ENCODE peak calls at places on chromosomes 6 and 20, in four cellular contexts. One of them, this sample, is unnamed.

GRCh38 chr20:45487231-45487635 is 17.7 kb downstream of the WFDC2 start:
- DNase-seq in H9: peak; percentile 72
- DNase-seq in activated naive CD4-positive, alpha-beta T cell: no peak
- DNase-seq in NCI-H446: no peak
- DNase-seq in this sample: peak; percentile 58

GRCh38 chr20:50675671-50676376 is 15.5 kb downstream of the RIPOR3 start:
- DNase-seq in NCI-H446: no peak
- DNase-seq in H9: no peak
- DNase-seq in activated naive CD4-positive, alpha-beta T cell: no peak
- DNase-seq in this sample: no peak

GRCh38 chr6:148747493-148748160 is 797 bp downstream of the UST start:
- DNase-seq in activated naive CD4-positive, alpha-beta T cell: no peak
- DNase-seq in NCI-H446: no peak
- DNase-seq in H9: peak; percentile 80
- DNase-seq in this sample: peak; percentile 81

GRCh38 chr20:39036851-39037250 is 74.7 kb downstream of the DHX35 start:
- DNase-seq in activated naive CD4-positive, alpha-beta T cell: no peak
- DNase-seq in NCI-H446: no peak
- DNase-seq in H9: no peak
- DNase-seq in this sample: no peak

GRCh38 chr6:164252952-164253351 is 838.4 kb downstream of the QKI start:
- DNase-seq in NCI-H446: no peak
- DNase-seq in H9: no peak
- DNase-seq in activated naive CD4-positive, alpha-beta T cell: no peak
- DNase-seq in this sample: no peak

GRCh38 chr6:31154436-31154835 is 3.2 kb downstream of the CCHCR1 start:
- DNase-seq in H9: no peak
- DNase-seq in activated naive CD4-positive, alpha-beta T cell: no peak
- DNase-seq in NCI-H446: no peak
- DNase-seq in this sample: no peak

GRCh38 chr6:107132330-107132954 is 17.1 kb upstream of the BEND3 start:
- DNase-seq in activated naive CD4-positive, alpha-beta T cell: no peak
- DNase-seq in NCI-H446: peak; percentile 32
- DNase-seq in H9: no peak
- DNase-seq in this sample: no peak

GRCh38 chr6:123215211-123215610 is 219.2 kb downstream of the CLVS2 start:
- DNase-seq in activated naive CD4-positive, alpha-beta T cell: no peak
- DNase-seq in NCI-H446: no peak
- DNase-seq in H9: no peak
- DNase-seq in this sample: no peak

GRCh38 chr6:149544646-149545257 is 1.1 kb downstream of the PPIL4 start:
- DNase-seq in H9: no peak
- DNase-seq in NCI-H446: no peak
- DNase-seq in activated naive CD4-positive, alpha-beta T cell: no peak
- DNase-seq in this sample: no peak

GRCh38 chr6:12291785-12292604 is 1.8 kb downstream of the EDN1 start:
- DNase-seq in activated naive CD4-positive, alpha-beta T cell: no peak
- DNase-seq in NCI-H446: no peak
- DNase-seq in H9: peak; percentile 52
- DNase-seq in this sample: peak; percentile 54

GRCh38 chr6:113065606-113066005 is 718.5 kb downstream of the RFPL4B start:
- DNase-seq in H9: no peak
- DNase-seq in NCI-H446: no peak
- DNase-seq in activated naive CD4-positive, alpha-beta T cell: no peak
- DNase-seq in this sample: no peak

GRCh38 chr20:4297141-4297826 is 281.9 kb upstream of the RNF24 start:
- DNase-seq in activated naive CD4-positive, alpha-beta T cell: no peak
- DNase-seq in NCI-H446: no peak
- DNase-seq in H9: no peak
- DNase-seq in this sample: no peak

GRCh38 chr20:25372584-25373336 is 17.9 kb downstream of the ABHD12 start:
- DNase-seq in NCI-H446: no peak
- DNase-seq in activated naive CD4-positive, alpha-beta T cell: no peak
- DNase-seq in H9: no peak
- DNase-seq in this sample: no peak

GRCh38 chr6:35960192-35960591 is 39.3 kb upstream of the SRPK1 start:
- DNase-seq in activated naive CD4-positive, alpha-beta T cell: no peak
- DNase-seq in H9: no peak
- DNase-seq in NCI-H446: no peak
- DNase-seq in this sample: no peak

GRCh38 chr6:93779086-93779858 is 359.9 kb upstream of the EPHA7 start:
- DNase-seq in NCI-H446: no peak
- DNase-seq in activated naive CD4-positive, alpha-beta T cell: no peak
- DNase-seq in H9: no peak
- DNase-seq in this sample: peak; percentile 58

GRCh38 chr6:121055572-121056163 is 278.6 kb downstream of the TBC1D32 start:
- DNase-seq in H9: no peak
- DNase-seq in activated naive CD4-positive, alpha-beta T cell: no peak
- DNase-seq in NCI-H446: peak; percentile 64
- DNase-seq in this sample: no peak

GRCh38 chr6:54614499-54615195 is 231.9 kb upstream of the FAM83B start:
- DNase-seq in H9: peak; percentile 30
- DNase-seq in NCI-H446: no peak
- DNase-seq in activated naive CD4-positive, alpha-beta T cell: no peak
- DNase-seq in this sample: peak; percentile 44

GRCh38 chr20:20017852-20018245 is 687 bp downstream of the NAA20 start:
- DNase-seq in NCI-H446: no peak
- DNase-seq in H9: no peak
- DNase-seq in activated naive CD4-positive, alpha-beta T cell: no peak
- DNase-seq in this sample: no peak

GRCh38 chr6:10465633-10466499 is 51.0 kb upstream of the TFAP2A start:
- DNase-seq in NCI-H446: peak; percentile 33
- DNase-seq in activated naive CD4-positive, alpha-beta T cell: no peak
- DNase-seq in H9: peak; percentile 82
- DNase-seq in this sample: peak; percentile 73

GRCh38 chr20:62790075-62790474 is 6.2 kb upstream of the MRGBP start:
- DNase-seq in NCI-H446: no peak
- DNase-seq in H9: no peak
- DNase-seq in activated naive CD4-positive, alpha-beta T cell: no peak
- DNase-seq in this sample: no peak

GRCh38 chr6:115551510-115551909 is 509.2 kb downstream of the FRK start:
- DNase-seq in H9: no peak
- DNase-seq in NCI-H446: peak; percentile 83
- DNase-seq in activated naive CD4-positive, alpha-beta T cell: no peak
- DNase-seq in this sample: no peak

GRCh38 chr6:79455446-79455845 is 81.8 kb downstream of the LCA5 start:
- DNase-seq in NCI-H446: no peak
- DNase-seq in H9: no peak
- DNase-seq in activated naive CD4-positive, alpha-beta T cell: no peak
- DNase-seq in this sample: no peak

This sample was measured in ecto neural progenitor cell.